ENCODE peak calls at places on chromosomes 4 and X, in eight cellular contexts. M, O, Z, L, D, A, C and J are unnamed samples.

GRCh38 chr4:132998585-132999230 is 150.4 kb upstream of the PCDH10 start:
- DNase-seq in M (no peak), O (no peak), Z (no peak), L (no peak), D (no peak), A (no peak), C (no peak), J (no peak)

GRCh38 chr4:122712782-122713181 is 19.7 kb upstream of the BBS12 start:
- DNase-seq in M (no peak), O (no peak), Z (no peak), L (no peak), D (no peak), A (no peak), C (no peak), J (no peak)

GRCh38 chr4:55393461-55394320 is 2.1 kb upstream of the TMEM165 start:
- DNase-seq in M (no peak), O (no peak), Z (peak; percentile 74), L (no peak), D (no peak), A (no peak), C (no peak), J (no peak)

GRCh38 chr4:119592708-119593298 is 35.8 kb downstream of the PDE5A start:
- DNase-seq in M (no peak), O (no peak), Z (no peak), L (no peak), D (no peak), A (no peak), C (no peak), J (no peak)

GRCh38 chrX:134682081-134682480 is 23.8 kb upstream of the PLAC1 start:
- DNase-seq in M (no peak), O (no peak), Z (no peak), L (no peak), D (no peak), A (no peak), C (no peak), J (no peak)

GRCh38 chr4:3744232-3744631 is 22.0 kb upstream of the ADRA2C start:
- DNase-seq in M (no peak), O (no peak), Z (no peak), L (peak; percentile 40), D (no peak), A (no peak), C (no peak), J (no peak)

GRCh38 chrX:8913665-8914409 is 112.7 kb upstream of the FAM9A start:
- DNase-seq in M (peak; percentile 32), O (no peak), Z (no peak), L (no peak), D (peak; percentile 16), A (no peak), C (no peak), J (no peak)

GRCh38 chrX:119189586-119189985 is 46.5 kb upstream of the PGRMC1 start:
- DNase-seq in M (no peak), O (no peak), Z (no peak), L (peak; percentile 83), D (peak; percentile 21), A (no peak), C (no peak), J (no peak)

GRCh38 chr4:107349266-107349665 is 313.2 kb upstream of the DKK2 start:
- DNase-seq in M (no peak), O (no peak), Z (no peak), L (no peak), D (no peak), A (peak; percentile 16), C (no peak), J (no peak)

GRCh38 chr4:185868983-185869938 is 57.3 kb upstream of the SORBS2 start:
- DNase-seq in M (no peak), O (no peak), Z (no peak), L (no peak), D (no peak), A (no peak), C (no peak), J (no peak)

GRCh38 chr4:70903282-70903603 is 1.1 kb downstream of the MOB1B start:
- DNase-seq in M (no peak), O (no peak), Z (no peak), L (no peak), D (no peak), A (no peak), C (no peak), J (no peak)

GRCh38 chr4:173014113-173014558 is 154.5 kb upstream of the GALNT7 start:
- DNase-seq in M (no peak), O (no peak), Z (no peak), L (peak; percentile 48), D (no peak), A (no peak), C (no peak), J (no peak)

GRCh38 chr4:14749910-14750309 is 252.4 kb upstream of the CPEB2 start:
- DNase-seq in M (no peak), O (no peak), Z (no peak), L (peak; percentile 55), D (no peak), A (no peak), C (peak; percentile 34), J (peak; percentile 34)

GRCh38 chrX:136191171-136191570 is 43.8 kb downstream of the FHL1 start:
- DNase-seq in M (no peak), O (no peak), Z (no peak), L (no peak), D (no peak), A (no peak), C (no peak), J (no peak)

GRCh38 chr4:159042097-159042605 is 60.7 kb upstream of the RAPGEF2 start:
- DNase-seq in M (no peak), O (no peak), Z (no peak), L (no peak), D (peak; percentile 47), A (no peak), C (no peak), J (no peak)

GRCh38 chrX:118207831-118208453 is 91.3 kb upstream of the KLHL13 start:
- DNase-seq in M (no peak), O (no peak), Z (peak; percentile 20), L (no peak), D (no peak), A (no peak), C (no peak), J (no peak)

GRCh38 chr4:5029447-5029846 is 10.2 kb upstream of the CYTL1 start:
- DNase-seq in M (no peak), O (no peak), Z (no peak), L (no peak), D (no peak), A (no peak), C (no peak), J (no peak)

GRCh38 chrX:51743179-51743957 is at the start of gene GSPT2:
- DNase-seq in M (peak; percentile 36), O (peak; percentile 17), Z (peak; percentile 49), L (peak; percentile 84), D (peak; percentile 54), A (peak; percentile 42), C (peak; percentile 63), J (peak; percentile 21)

GRCh38 chrX:141220342-141221008 is 21.8 kb downstream of the SPANXC start:
- DNase-seq in M (peak; percentile 2), O (no peak), Z (no peak), L (no peak), D (no peak), A (peak; percentile 25), C (no peak), J (no peak)

GRCh38 chr4:8303485-8304281 is 34.1 kb downstream of the HTRA3 start:
- DNase-seq in M (peak; percentile 85), O (no peak), Z (no peak), L (peak; percentile 50), D (no peak), A (peak; percentile 90), C (no peak), J (no peak)

GRCh38 chr4:128859887-128860774 is 50.6 kb downstream of the JADE1 start:
- DNase-seq in M (peak; percentile 49), O (no peak), Z (no peak), L (no peak), D (no peak), A (peak; percentile 73), C (no peak), J (no peak)

GRCh38 chrX:153554519-153555167 is 37.2 kb downstream of the ATP2B3 start:
- DNase-seq in M (peak; percentile 2), O (peak; percentile 15), Z (peak; percentile 26), L (peak; percentile 87), D (peak; percentile 70), A (no peak), C (peak; percentile 70), J (peak; percentile 9)